ENCODE peak calls at places on chromosomes 2 and 18, in nine cellular contexts. One of them, this sample, is unnamed.
A peak's percentile ranks its signal among the peaks of the same experiment; 100 is the strongest.

GRCh38 chr2:152635635-152636298 is 81.5 kb downstream of the PRPF40A start:
- DNase-seq in breast epithelium: no peak
- DNase-seq in IMR-90: peak; percentile 53
- DNase-seq in K562: peak; percentile 73
- DNase-seq in body of pancreas: peak; percentile 70
- DNase-seq in esophagus squamous epithelium: no peak
- DNase-seq in uterus: peak; percentile 35
- DNase-seq in sigmoid colon: peak; percentile 67
- DNase-seq in A549: peak; percentile 46
- DNase-seq in this sample: peak; percentile 64

GRCh38 chr2:24923106-24923505 is 3.1 kb upstream of the ADCY3 start:
- DNase-seq in K562: no peak
- DNase-seq in A549: no peak
- DNase-seq in sigmoid colon: peak; percentile 48
- DNase-seq in IMR-90: no peak
- DNase-seq in uterus: no peak
- DNase-seq in esophagus squamous epithelium: no peak
- DNase-seq in breast epithelium: no peak
- DNase-seq in body of pancreas: no peak
- DNase-seq in this sample: no peak

GRCh38 chr2:125427721-125428315 is 1228.1 kb upstream of the GYPC start:
- DNase-seq in K562: no peak
- DNase-seq in breast epithelium: no peak
- DNase-seq in body of pancreas: no peak
- DNase-seq in IMR-90: peak; percentile 79
- DNase-seq in uterus: no peak
- DNase-seq in A549: no peak
- DNase-seq in sigmoid colon: no peak
- DNase-seq in esophagus squamous epithelium: no peak
- DNase-seq in this sample: no peak

GRCh38 chr2:85750509-85751299 is 3.1 kb upstream of the ATOH8 start:
- DNase-seq in K562: peak; percentile 71
- DNase-seq in breast epithelium: peak; percentile 62
- DNase-seq in body of pancreas: peak; percentile 82
- DNase-seq in A549: peak; percentile 87
- DNase-seq in esophagus squamous epithelium: peak; percentile 30
- DNase-seq in sigmoid colon: peak; percentile 87
- DNase-seq in IMR-90: peak; percentile 58
- DNase-seq in uterus: peak; percentile 70
- DNase-seq in this sample: peak; percentile 53

GRCh38 chr2:226797289-226797988 is 2.2 kb downstream of the IRS1 start:
- DNase-seq in A549: no peak
- DNase-seq in body of pancreas: peak; percentile 23
- DNase-seq in breast epithelium: peak; percentile 33
- DNase-seq in IMR-90: peak; percentile 75
- DNase-seq in sigmoid colon: peak; percentile 87
- DNase-seq in esophagus squamous epithelium: no peak
- DNase-seq in uterus: peak; percentile 55
- DNase-seq in K562: no peak
- DNase-seq in this sample: peak; percentile 58

GRCh38 chr2:195659114-195659513 is 2.1 kb downstream of the SLC39A10 start:
- DNase-seq in A549: no peak
- DNase-seq in body of pancreas: no peak
- DNase-seq in sigmoid colon: no peak
- DNase-seq in breast epithelium: no peak
- DNase-seq in esophagus squamous epithelium: no peak
- DNase-seq in uterus: no peak
- DNase-seq in IMR-90: peak; percentile 42
- DNase-seq in K562: no peak
- DNase-seq in this sample: no peak

GRCh38 chr2:96109931-96110511 is 6.3 kb downstream of the ADRA2B start:
- DNase-seq in sigmoid colon: peak; percentile 47
- DNase-seq in body of pancreas: no peak
- DNase-seq in esophagus squamous epithelium: no peak
- DNase-seq in A549: no peak
- DNase-seq in K562: no peak
- DNase-seq in uterus: no peak
- DNase-seq in IMR-90: no peak
- DNase-seq in breast epithelium: no peak
- DNase-seq in this sample: no peak

GRCh38 chr18:27143580-27144287 is 41.4 kb downstream of the CHST9 start:
- DNase-seq in IMR-90: no peak
- DNase-seq in A549: no peak
- DNase-seq in uterus: no peak
- DNase-seq in esophagus squamous epithelium: no peak
- DNase-seq in K562: no peak
- DNase-seq in breast epithelium: no peak
- DNase-seq in body of pancreas: peak; percentile 76
- DNase-seq in sigmoid colon: no peak
- DNase-seq in this sample: no peak

GRCh38 chr2:98903064-98903355 is 33.0 kb downstream of the CRACDL start:
- DNase-seq in body of pancreas: no peak
- DNase-seq in K562: no peak
- DNase-seq in esophagus squamous epithelium: no peak
- DNase-seq in IMR-90: no peak
- DNase-seq in sigmoid colon: no peak
- DNase-seq in breast epithelium: no peak
- DNase-seq in uterus: no peak
- DNase-seq in A549: no peak
- DNase-seq in this sample: no peak

GRCh38 chr2:17538844-17539554 is 1.5 kb upstream of the VSNL1 start:
- DNase-seq in body of pancreas: peak; percentile 82
- DNase-seq in esophagus squamous epithelium: no peak
- DNase-seq in sigmoid colon: peak; percentile 77
- DNase-seq in IMR-90: peak; percentile 41
- DNase-seq in K562: peak; percentile 42
- DNase-seq in uterus: peak; percentile 73
- DNase-seq in A549: no peak
- DNase-seq in breast epithelium: peak; percentile 80
- DNase-seq in this sample: no peak

GRCh38 chr2:232328038-232328435 is 50.5 kb upstream of the ALPP start:
- DNase-seq in body of pancreas: no peak
- DNase-seq in K562: no peak
- DNase-seq in breast epithelium: no peak
- DNase-seq in uterus: no peak
- DNase-seq in A549: no peak
- DNase-seq in sigmoid colon: peak; percentile 50
- DNase-seq in IMR-90: no peak
- DNase-seq in esophagus squamous epithelium: no peak
- DNase-seq in this sample: no peak

GRCh38 chr2:112784199-112785189 is at the start of gene IL1A:
- DNase-seq in A549: peak; percentile 51
- DNase-seq in body of pancreas: no peak
- DNase-seq in sigmoid colon: no peak
- DNase-seq in breast epithelium: no peak
- DNase-seq in K562: peak; percentile 50
- DNase-seq in esophagus squamous epithelium: no peak
- DNase-seq in uterus: no peak
- DNase-seq in IMR-90: peak; percentile 77
- DNase-seq in this sample: no peak

GRCh38 chr2:81481994-81482368 is 1177.4 kb upstream of the LRRTM1 start:
- DNase-seq in breast epithelium: no peak
- DNase-seq in IMR-90: no peak
- DNase-seq in K562: peak; percentile 54
- DNase-seq in esophagus squamous epithelium: no peak
- DNase-seq in A549: no peak
- DNase-seq in body of pancreas: no peak
- DNase-seq in uterus: no peak
- DNase-seq in sigmoid colon: no peak
- DNase-seq in this sample: no peak

GRCh38 chr2:26721267-26722032 is 28.9 kb downstream of the KCNK3 start:
- DNase-seq in esophagus squamous epithelium: no peak
- DNase-seq in K562: no peak
- DNase-seq in body of pancreas: peak; percentile 81
- DNase-seq in breast epithelium: no peak
- DNase-seq in sigmoid colon: no peak
- DNase-seq in uterus: no peak
- DNase-seq in IMR-90: no peak
- DNase-seq in A549: peak; percentile 80
- DNase-seq in this sample: no peak

GRCh38 chr2:192162392-192163042 is 32.2 kb downstream of the TMEFF2 start:
- DNase-seq in uterus: peak; percentile 46
- DNase-seq in esophagus squamous epithelium: peak; percentile 0
- DNase-seq in IMR-90: peak; percentile 74
- DNase-seq in breast epithelium: peak; percentile 35
- DNase-seq in K562: peak; percentile 26
- DNase-seq in sigmoid colon: peak; percentile 80
- DNase-seq in A549: peak; percentile 4
- DNase-seq in body of pancreas: peak; percentile 69
- DNase-seq in this sample: peak; percentile 82

DNA sequence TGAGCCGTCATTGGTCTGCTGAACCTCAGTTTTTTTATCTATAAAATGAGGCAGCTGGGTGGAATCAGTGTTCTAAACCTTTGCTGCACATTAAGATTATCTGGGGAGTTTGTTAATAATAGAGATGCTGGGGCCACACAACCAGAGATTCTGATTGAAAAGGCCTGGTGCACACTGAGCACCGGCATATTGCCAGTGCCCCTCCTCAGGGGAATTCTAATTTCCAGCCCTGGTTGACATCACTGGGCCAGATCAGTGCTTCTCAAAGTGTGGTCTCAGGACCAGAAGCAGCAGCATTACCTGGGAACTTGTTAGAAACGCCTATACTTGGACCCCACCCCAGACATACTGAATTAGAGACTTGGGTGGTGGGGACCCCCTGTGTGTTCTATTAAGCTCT is 112.5 kb downstream of the SETBP1 start:
- DNase-seq in A549: no peak
- DNase-seq in sigmoid colon: no peak
- DNase-seq in K562: no peak
- DNase-seq in body of pancreas: no peak
- DNase-seq in breast epithelium: no peak
- DNase-seq in uterus: no peak
- DNase-seq in esophagus squamous epithelium: no peak
- DNase-seq in IMR-90: no peak
- DNase-seq in this sample: no peak
- H3K4me1 ChIP-seq in A549: no peaks in the 10 kb centered on the region
- H3K4me1 ChIP-seq in sigmoid colon: peaks cover 60% of the 10 kb centered on the region
- H3K4me1 ChIP-seq in K562: no peaks in the 10 kb centered on the region
- H3K4me1 ChIP-seq in body of pancreas: peaks cover 70% of the 10 kb centered on the region
- H3K4me1 ChIP-seq in breast epithelium: no peaks in the 10 kb centered on the region
- H3K4me1 ChIP-seq in uterus: no peaks in the 10 kb centered on the region
- H3K4me1 ChIP-seq in esophagus squamous epithelium: peaks cover 52% of the 10 kb centered on the region
- H3K4me1 ChIP-seq in IMR-90: peaks cover 3% of the 10 kb centered on the region
- H3K4me1 ChIP-seq in this sample: no peaks in the 10 kb centered on the region

GRCh38 chr2:37925063-37925897 is at the start of gene RMDN2:
- DNase-seq in K562: peak; percentile 88
- DNase-seq in sigmoid colon: peak; percentile 96
- DNase-seq in uterus: peak; percentile 90
- DNase-seq in breast epithelium: peak; percentile 83
- DNase-seq in esophagus squamous epithelium: peak; percentile 68
- DNase-seq in IMR-90: peak; percentile 90
- DNase-seq in body of pancreas: peak; percentile 93
- DNase-seq in A549: peak; percentile 77
- DNase-seq in this sample: peak; percentile 86
- TF ChIP-seq POLR2A in K562: peak; percentile 89
- TF ChIP-seq POLR2A in sigmoid colon: peak; percentile 71
- TF ChIP-seq POLR2A in uterus: peak; percentile 78
- TF ChIP-seq POLR2A in breast epithelium: peak; percentile 77
- TF ChIP-seq POLR2A in esophagus squamous epithelium: peak; percentile 75
- TF ChIP-seq POLR2A in IMR-90: no peak
- TF ChIP-seq POLR2A in body of pancreas: peak; percentile 88
- TF ChIP-seq POLR2A in A549: peak; percentile 96
- TF ChIP-seq POLR2A in this sample: peak; percentile 76

GRCh38 chr18:7224198-7224597 is 6.7 kb upstream of the LRRC30 start:
- DNase-seq in uterus: no peak
- DNase-seq in A549: no peak
- DNase-seq in IMR-90: no peak
- DNase-seq in body of pancreas: no peak
- DNase-seq in esophagus squamous epithelium: no peak
- DNase-seq in sigmoid colon: no peak
- DNase-seq in breast epithelium: no peak
- DNase-seq in K562: no peak
- DNase-seq in this sample: no peak

DNA sequence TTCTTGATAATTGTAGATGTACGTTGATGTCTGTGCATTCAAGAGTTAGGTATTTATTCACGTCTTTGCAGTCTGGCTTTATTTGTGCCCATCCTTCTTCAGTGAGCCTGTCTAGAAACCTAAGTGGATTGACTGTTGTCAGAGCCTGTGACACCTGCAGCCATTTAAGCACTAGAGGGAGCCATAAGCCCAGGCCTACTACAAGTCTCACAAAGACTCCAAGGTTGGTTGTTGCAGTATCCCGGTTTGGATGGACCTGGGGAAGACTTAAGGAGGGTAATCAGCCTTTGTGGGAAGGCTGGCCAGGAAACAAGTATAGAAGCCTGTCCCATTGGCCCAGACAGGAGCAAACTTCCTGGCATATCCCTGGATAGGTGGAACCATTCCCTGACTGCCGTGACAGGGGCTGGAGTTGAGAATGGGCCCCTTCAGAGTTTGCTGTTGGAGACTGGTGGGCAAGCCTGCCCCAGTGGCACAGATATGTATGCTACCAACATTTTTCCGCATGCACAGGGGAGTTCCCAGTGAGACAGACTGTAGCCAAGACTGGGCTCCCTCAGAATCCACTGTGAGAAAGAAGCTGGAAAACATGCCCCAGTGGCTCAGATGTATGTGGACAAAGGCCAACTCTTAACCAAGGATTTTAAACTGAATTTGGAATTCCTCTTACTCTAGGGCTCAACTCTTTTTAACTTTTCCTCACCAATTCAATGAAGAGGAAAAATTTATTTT is 9.3 kb upstream of the LRRC30 start:
- DNase-seq in breast epithelium: no peak
- DNase-seq in K562: peak; percentile 39
- DNase-seq in body of pancreas: peak; percentile 47
- DNase-seq in sigmoid colon: no peak
- DNase-seq in IMR-90: peak; percentile 69
- DNase-seq in uterus: no peak
- DNase-seq in A549: peak; percentile 26
- DNase-seq in esophagus squamous epithelium: no peak
- DNase-seq in this sample: no peak
- TF ChIP-seq CTCF in breast epithelium: no peak
- TF ChIP-seq CTCF in K562: peak; percentile 72
- TF ChIP-seq CTCF in body of pancreas: peak; percentile 61
- TF ChIP-seq CTCF in sigmoid colon: no peak
- TF ChIP-seq CTCF in IMR-90: peak; percentile 79
- TF ChIP-seq CTCF in uterus: peak; percentile 20
- TF ChIP-seq CTCF in A549: peak; percentile 74
- TF ChIP-seq CTCF in esophagus squamous epithelium: peak; percentile 36
- TF ChIP-seq CTCF in this sample: peak; percentile 56

DNA sequence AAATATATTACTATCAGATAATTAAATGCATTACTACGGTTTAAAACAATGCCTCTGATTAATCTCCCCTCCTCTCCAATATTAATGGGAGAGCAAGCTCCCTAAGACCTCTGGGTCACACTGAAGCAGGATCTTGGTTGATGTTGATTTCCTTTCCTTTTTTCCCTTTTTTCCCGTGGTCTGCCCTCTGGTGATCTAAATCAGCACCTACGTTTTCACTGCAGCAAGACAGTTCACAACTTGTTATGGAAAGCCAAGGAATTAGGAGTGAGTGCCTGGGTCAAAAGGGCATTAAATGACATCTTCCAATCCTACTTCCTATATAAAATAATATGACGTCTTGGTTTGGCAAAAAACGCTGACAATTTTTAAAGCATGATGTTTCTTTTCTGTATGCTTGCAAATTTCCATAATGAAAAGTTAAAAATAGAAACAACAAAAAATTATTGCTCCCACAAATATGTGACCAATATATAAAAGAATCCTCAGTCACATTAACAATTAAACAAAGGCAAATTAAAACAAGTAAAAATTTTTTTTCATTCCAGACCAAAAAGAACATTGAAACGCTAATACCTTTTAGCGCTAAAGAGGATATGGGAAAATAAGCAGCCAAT is 7.9 kb upstream of the CFAP36 start:
- DNase-seq in sigmoid colon: no peak
- DNase-seq in A549: peak; percentile 48
- DNase-seq in IMR-90: peak; percentile 50
- DNase-seq in esophagus squamous epithelium: no peak
- DNase-seq in uterus: no peak
- DNase-seq in breast epithelium: no peak
- DNase-seq in body of pancreas: no peak
- DNase-seq in K562: peak; percentile 13
- DNase-seq in this sample: no peak
- H3K4me1 ChIP-seq in sigmoid colon: no peaks in the 10 kb centered on the region
- H3K4me1 ChIP-seq in A549: no peaks in the 10 kb centered on the region
- H3K4me1 ChIP-seq in IMR-90: no peaks in the 10 kb centered on the region
- H3K4me1 ChIP-seq in esophagus squamous epithelium: no peaks in the 10 kb centered on the region
- H3K4me1 ChIP-seq in uterus: no peaks in the 10 kb centered on the region
- H3K4me1 ChIP-seq in breast epithelium: no peaks in the 10 kb centered on the region
- H3K4me1 ChIP-seq in body of pancreas: no peaks in the 10 kb centered on the region
- H3K4me1 ChIP-seq in K562: no peaks in the 10 kb centered on the region
- H3K4me1 ChIP-seq in this sample: no peaks in the 10 kb centered on the region

This sample was measured in Peyer's patch.